ENCODE peak calls at places on chromosomes 11 and 22, in nine cellular contexts. One of them, this sample, is unnamed.
A peak's percentile ranks its signal among the peaks of the same experiment; 100 is the strongest.

GRCh38 chr22:43592470-43592869 is 180.7 kb downstream of the MPPED1 start:
- DNase-seq in HFFc6: no peak
- DNase-seq in RCC 7860: no peak
- DNase-seq in activated CD4-positive, alpha-beta T cell treated with anti-CD3 and anti-CD28 coated beads, Interleukin-2, amount 10 ng/mL, durations not matched to agents 7 days and 5 days: no peak
- DNase-seq in mesendoderm: peak; percentile 51
- DNase-seq in GM12865: no peak
- DNase-seq in adipocyte: no peak
- DNase-seq in stimulated activated CD8-positive, alpha-beta memory T cell treated with anti-CD3 and anti-CD28 coated beads, Interleukin-12 subunit alpha, Interleukin-12 subunit beta, amount 100 ng/mL, for 4 hours: no peak
- DNase-seq in MV-4-11: no peak
- DNase-seq in this sample: no peak

GRCh38 chr11:32586576-32587190 is 3.1 kb downstream of the EIF3M start:
- DNase-seq in HFFc6: peak; percentile 30
- DNase-seq in RCC 7860: no peak
- DNase-seq in activated CD4-positive, alpha-beta T cell treated with anti-CD3 and anti-CD28 coated beads, Interleukin-2, amount 10 ng/mL, durations not matched to agents 7 days and 5 days: no peak
- DNase-seq in mesendoderm: peak; percentile 51
- DNase-seq in GM12865: peak; percentile 31
- DNase-seq in adipocyte: peak; percentile 44
- DNase-seq in stimulated activated CD8-positive, alpha-beta memory T cell treated with anti-CD3 and anti-CD28 coated beads, Interleukin-12 subunit alpha, Interleukin-12 subunit beta, amount 100 ng/mL, for 4 hours: no peak
- DNase-seq in MV-4-11: peak; percentile 26
- DNase-seq in this sample: no peak

GRCh38 chr11:57131080-57131790 is 50.5 kb upstream of the LRRC55 start:
- DNase-seq in HFFc6: peak; percentile 16
- DNase-seq in RCC 7860: no peak
- DNase-seq in activated CD4-positive, alpha-beta T cell treated with anti-CD3 and anti-CD28 coated beads, Interleukin-2, amount 10 ng/mL, durations not matched to agents 7 days and 5 days: no peak
- DNase-seq in mesendoderm: peak; percentile 82
- DNase-seq in GM12865: peak; percentile 8
- DNase-seq in adipocyte: peak; percentile 51
- DNase-seq in stimulated activated CD8-positive, alpha-beta memory T cell treated with anti-CD3 and anti-CD28 coated beads, Interleukin-12 subunit alpha, Interleukin-12 subunit beta, amount 100 ng/mL, for 4 hours: no peak
- DNase-seq in MV-4-11: no peak
- DNase-seq in this sample: peak; percentile 20

GRCh38 chr11:114358711-114359110 is 41.6 kb downstream of the C11orf71 start:
- DNase-seq in HFFc6: no peak
- DNase-seq in RCC 7860: peak; percentile 48
- DNase-seq in activated CD4-positive, alpha-beta T cell treated with anti-CD3 and anti-CD28 coated beads, Interleukin-2, amount 10 ng/mL, durations not matched to agents 7 days and 5 days: no peak
- DNase-seq in mesendoderm: no peak
- DNase-seq in GM12865: no peak
- DNase-seq in adipocyte: no peak
- DNase-seq in stimulated activated CD8-positive, alpha-beta memory T cell treated with anti-CD3 and anti-CD28 coated beads, Interleukin-12 subunit alpha, Interleukin-12 subunit beta, amount 100 ng/mL, for 4 hours: no peak
- DNase-seq in MV-4-11: peak; percentile 56
- DNase-seq in this sample: no peak

GRCh38 chr11:83706581-83706980 is 420.4 kb upstream of the CCDC90B start:
- DNase-seq in HFFc6: no peak
- DNase-seq in RCC 7860: no peak
- DNase-seq in activated CD4-positive, alpha-beta T cell treated with anti-CD3 and anti-CD28 coated beads, Interleukin-2, amount 10 ng/mL, durations not matched to agents 7 days and 5 days: no peak
- DNase-seq in mesendoderm: no peak
- DNase-seq in GM12865: no peak
- DNase-seq in adipocyte: no peak
- DNase-seq in stimulated activated CD8-positive, alpha-beta memory T cell treated with anti-CD3 and anti-CD28 coated beads, Interleukin-12 subunit alpha, Interleukin-12 subunit beta, amount 100 ng/mL, for 4 hours: no peak
- DNase-seq in MV-4-11: no peak
- DNase-seq in this sample: no peak

GRCh38 chr11:70641366-70641765 is 243.0 kb downstream of the CTTN start:
- DNase-seq in HFFc6: no peak
- DNase-seq in RCC 7860: no peak
- DNase-seq in activated CD4-positive, alpha-beta T cell treated with anti-CD3 and anti-CD28 coated beads, Interleukin-2, amount 10 ng/mL, durations not matched to agents 7 days and 5 days: no peak
- DNase-seq in mesendoderm: peak; percentile 54
- DNase-seq in GM12865: no peak
- DNase-seq in adipocyte: no peak
- DNase-seq in stimulated activated CD8-positive, alpha-beta memory T cell treated with anti-CD3 and anti-CD28 coated beads, Interleukin-12 subunit alpha, Interleukin-12 subunit beta, amount 100 ng/mL, for 4 hours: no peak
- DNase-seq in MV-4-11: peak; percentile 85
- DNase-seq in this sample: no peak

GRCh38 chr22:31635638-31636306 is 26.2 kb downstream of the PISD start:
- DNase-seq in HFFc6: no peak
- DNase-seq in RCC 7860: no peak
- DNase-seq in activated CD4-positive, alpha-beta T cell treated with anti-CD3 and anti-CD28 coated beads, Interleukin-2, amount 10 ng/mL, durations not matched to agents 7 days and 5 days: no peak
- DNase-seq in mesendoderm: no peak
- DNase-seq in GM12865: peak; percentile 1
- DNase-seq in adipocyte: no peak
- DNase-seq in stimulated activated CD8-positive, alpha-beta memory T cell treated with anti-CD3 and anti-CD28 coated beads, Interleukin-12 subunit alpha, Interleukin-12 subunit beta, amount 100 ng/mL, for 4 hours: no peak
- DNase-seq in MV-4-11: no peak
- DNase-seq in this sample: no peak

GRCh38 chr11:119912214-119912613 is 183.2 kb upstream of the NECTIN1 start:
- DNase-seq in HFFc6: no peak
- DNase-seq in RCC 7860: no peak
- DNase-seq in activated CD4-positive, alpha-beta T cell treated with anti-CD3 and anti-CD28 coated beads, Interleukin-2, amount 10 ng/mL, durations not matched to agents 7 days and 5 days: no peak
- DNase-seq in mesendoderm: no peak
- DNase-seq in GM12865: no peak
- DNase-seq in adipocyte: no peak
- DNase-seq in stimulated activated CD8-positive, alpha-beta memory T cell treated with anti-CD3 and anti-CD28 coated beads, Interleukin-12 subunit alpha, Interleukin-12 subunit beta, amount 100 ng/mL, for 4 hours: no peak
- DNase-seq in MV-4-11: no peak
- DNase-seq in this sample: no peak

GRCh38 chr22:46007003-46007847 is 30.3 kb upstream of the WNT7B start:
- DNase-seq in HFFc6: peak; percentile 69
- DNase-seq in RCC 7860: peak; percentile 89
- DNase-seq in activated CD4-positive, alpha-beta T cell treated with anti-CD3 and anti-CD28 coated beads, Interleukin-2, amount 10 ng/mL, durations not matched to agents 7 days and 5 days: no peak
- DNase-seq in mesendoderm: no peak
- DNase-seq in GM12865: no peak
- DNase-seq in adipocyte: peak; percentile 58
- DNase-seq in stimulated activated CD8-positive, alpha-beta memory T cell treated with anti-CD3 and anti-CD28 coated beads, Interleukin-12 subunit alpha, Interleukin-12 subunit beta, amount 100 ng/mL, for 4 hours: no peak
- DNase-seq in MV-4-11: peak; percentile 69
- DNase-seq in this sample: peak; percentile 63

GRCh38 chr11:134476435-134477021 is 64.5 kb upstream of the B3GAT1 start:
- DNase-seq in HFFc6: no peak
- DNase-seq in RCC 7860: no peak
- DNase-seq in activated CD4-positive, alpha-beta T cell treated with anti-CD3 and anti-CD28 coated beads, Interleukin-2, amount 10 ng/mL, durations not matched to agents 7 days and 5 days: peak; percentile 18
- DNase-seq in mesendoderm: peak; percentile 72
- DNase-seq in GM12865: no peak
- DNase-seq in adipocyte: no peak
- DNase-seq in stimulated activated CD8-positive, alpha-beta memory T cell treated with anti-CD3 and anti-CD28 coated beads, Interleukin-12 subunit alpha, Interleukin-12 subunit beta, amount 100 ng/mL, for 4 hours: no peak
- DNase-seq in MV-4-11: no peak
- DNase-seq in this sample: no peak

GRCh38 chr11:1358286-1358685 is 31.4 kb upstream of the BRSK2 start:
- DNase-seq in HFFc6: no peak
- DNase-seq in RCC 7860: no peak
- DNase-seq in activated CD4-positive, alpha-beta T cell treated with anti-CD3 and anti-CD28 coated beads, Interleukin-2, amount 10 ng/mL, durations not matched to agents 7 days and 5 days: no peak
- DNase-seq in mesendoderm: no peak
- DNase-seq in GM12865: no peak
- DNase-seq in adipocyte: no peak
- DNase-seq in stimulated activated CD8-positive, alpha-beta memory T cell treated with anti-CD3 and anti-CD28 coated beads, Interleukin-12 subunit alpha, Interleukin-12 subunit beta, amount 100 ng/mL, for 4 hours: no peak
- DNase-seq in MV-4-11: no peak
- DNase-seq in this sample: no peak

GRCh38 chr22:30866811-30867271 is 101.7 kb downstream of the MORC2 start:
- DNase-seq in HFFc6: no peak
- DNase-seq in RCC 7860: no peak
- DNase-seq in activated CD4-positive, alpha-beta T cell treated with anti-CD3 and anti-CD28 coated beads, Interleukin-2, amount 10 ng/mL, durations not matched to agents 7 days and 5 days: no peak
- DNase-seq in mesendoderm: peak; percentile 27
- DNase-seq in GM12865: peak; percentile 9
- DNase-seq in adipocyte: no peak
- DNase-seq in stimulated activated CD8-positive, alpha-beta memory T cell treated with anti-CD3 and anti-CD28 coated beads, Interleukin-12 subunit alpha, Interleukin-12 subunit beta, amount 100 ng/mL, for 4 hours: no peak
- DNase-seq in MV-4-11: no peak
- DNase-seq in this sample: no peak

GRCh38 chr11:96960926-96961325 is 571.1 kb downstream of the JRKL start:
- DNase-seq in HFFc6: no peak
- DNase-seq in RCC 7860: no peak
- DNase-seq in activated CD4-positive, alpha-beta T cell treated with anti-CD3 and anti-CD28 coated beads, Interleukin-2, amount 10 ng/mL, durations not matched to agents 7 days and 5 days: no peak
- DNase-seq in mesendoderm: no peak
- DNase-seq in GM12865: no peak
- DNase-seq in adipocyte: no peak
- DNase-seq in stimulated activated CD8-positive, alpha-beta memory T cell treated with anti-CD3 and anti-CD28 coated beads, Interleukin-12 subunit alpha, Interleukin-12 subunit beta, amount 100 ng/mL, for 4 hours: no peak
- DNase-seq in MV-4-11: no peak
- DNase-seq in this sample: no peak

GRCh38 chr11:1564535-1565172 is 7.4 kb downstream of the DUSP8 start:
- DNase-seq in HFFc6: peak; percentile 17
- DNase-seq in RCC 7860: peak; percentile 67
- DNase-seq in activated CD4-positive, alpha-beta T cell treated with anti-CD3 and anti-CD28 coated beads, Interleukin-2, amount 10 ng/mL, durations not matched to agents 7 days and 5 days: no peak
- DNase-seq in mesendoderm: peak; percentile 88
- DNase-seq in GM12865: no peak
- DNase-seq in adipocyte: peak; percentile 62
- DNase-seq in stimulated activated CD8-positive, alpha-beta memory T cell treated with anti-CD3 and anti-CD28 coated beads, Interleukin-12 subunit alpha, Interleukin-12 subunit beta, amount 100 ng/mL, for 4 hours: no peak
- DNase-seq in MV-4-11: peak; percentile 51
- DNase-seq in this sample: peak; percentile 75

GRCh38 chr11:1351278-1351937 is 38.3 kb upstream of the BRSK2 start:
- DNase-seq in HFFc6: no peak
- DNase-seq in RCC 7860: peak; percentile 28
- DNase-seq in activated CD4-positive, alpha-beta T cell treated with anti-CD3 and anti-CD28 coated beads, Interleukin-2, amount 10 ng/mL, durations not matched to agents 7 days and 5 days: no peak
- DNase-seq in mesendoderm: peak; percentile 91
- DNase-seq in GM12865: peak; percentile 76
- DNase-seq in adipocyte: no peak
- DNase-seq in stimulated activated CD8-positive, alpha-beta memory T cell treated with anti-CD3 and anti-CD28 coated beads, Interleukin-12 subunit alpha, Interleukin-12 subunit beta, amount 100 ng/mL, for 4 hours: no peak
- DNase-seq in MV-4-11: no peak
- DNase-seq in this sample: no peak

GRCh38 chr11:109140426-109140825 is 281.6 kb upstream of the C11orf87 start:
- DNase-seq in HFFc6: no peak
- DNase-seq in RCC 7860: no peak
- DNase-seq in activated CD4-positive, alpha-beta T cell treated with anti-CD3 and anti-CD28 coated beads, Interleukin-2, amount 10 ng/mL, durations not matched to agents 7 days and 5 days: no peak
- DNase-seq in mesendoderm: no peak
- DNase-seq in GM12865: no peak
- DNase-seq in adipocyte: no peak
- DNase-seq in stimulated activated CD8-positive, alpha-beta memory T cell treated with anti-CD3 and anti-CD28 coated beads, Interleukin-12 subunit alpha, Interleukin-12 subunit beta, amount 100 ng/mL, for 4 hours: no peak
- DNase-seq in MV-4-11: no peak
- DNase-seq in this sample: no peak

GRCh38 chr22:30944986-30945385 is 23.6 kb downstream of the MORC2 start:
- DNase-seq in HFFc6: no peak
- DNase-seq in RCC 7860: no peak
- DNase-seq in activated CD4-positive, alpha-beta T cell treated with anti-CD3 and anti-CD28 coated beads, Interleukin-2, amount 10 ng/mL, durations not matched to agents 7 days and 5 days: no peak
- DNase-seq in mesendoderm: no peak
- DNase-seq in GM12865: no peak
- DNase-seq in adipocyte: no peak
- DNase-seq in stimulated activated CD8-positive, alpha-beta memory T cell treated with anti-CD3 and anti-CD28 coated beads, Interleukin-12 subunit alpha, Interleukin-12 subunit beta, amount 100 ng/mL, for 4 hours: no peak
- DNase-seq in MV-4-11: no peak
- DNase-seq in this sample: no peak

GRCh38 chr11:45180158-45180887 is 33.9 kb downstream of the PRDM11 start:
- DNase-seq in HFFc6: peak; percentile 13
- DNase-seq in RCC 7860: peak; percentile 47
- DNase-seq in activated CD4-positive, alpha-beta T cell treated with anti-CD3 and anti-CD28 coated beads, Interleukin-2, amount 10 ng/mL, durations not matched to agents 7 days and 5 days: no peak
- DNase-seq in mesendoderm: peak; percentile 62
- DNase-seq in GM12865: peak; percentile 31
- DNase-seq in adipocyte: peak; percentile 62
- DNase-seq in stimulated activated CD8-positive, alpha-beta memory T cell treated with anti-CD3 and anti-CD28 coated beads, Interleukin-12 subunit alpha, Interleukin-12 subunit beta, amount 100 ng/mL, for 4 hours: no peak
- DNase-seq in MV-4-11: no peak
- DNase-seq in this sample: peak; percentile 58

GRCh38 chr11:22752908-22753310 is 76.7 kb downstream of the SVIP start:
- DNase-seq in HFFc6: no peak
- DNase-seq in RCC 7860: no peak
- DNase-seq in activated CD4-positive, alpha-beta T cell treated with anti-CD3 and anti-CD28 coated beads, Interleukin-2, amount 10 ng/mL, durations not matched to agents 7 days and 5 days: no peak
- DNase-seq in mesendoderm: no peak
- DNase-seq in GM12865: no peak
- DNase-seq in adipocyte: no peak
- DNase-seq in stimulated activated CD8-positive, alpha-beta memory T cell treated with anti-CD3 and anti-CD28 coated beads, Interleukin-12 subunit alpha, Interleukin-12 subunit beta, amount 100 ng/mL, for 4 hours: no peak
- DNase-seq in MV-4-11: no peak
- DNase-seq in this sample: no peak

GRCh38 chr11:17354070-17354924 is 2.7 kb downstream of the NCR3LG1 start:
- DNase-seq in HFFc6: peak; percentile 78
- DNase-seq in RCC 7860: peak; percentile 44
- DNase-seq in activated CD4-positive, alpha-beta T cell treated with anti-CD3 and anti-CD28 coated beads, Interleukin-2, amount 10 ng/mL, durations not matched to agents 7 days and 5 days: peak; percentile 75
- DNase-seq in mesendoderm: peak; percentile 84
- DNase-seq in GM12865: peak; percentile 75
- DNase-seq in adipocyte: peak; percentile 91
- DNase-seq in stimulated activated CD8-positive, alpha-beta memory T cell treated with anti-CD3 and anti-CD28 coated beads, Interleukin-12 subunit alpha, Interleukin-12 subunit beta, amount 100 ng/mL, for 4 hours: no peak
- DNase-seq in MV-4-11: peak; percentile 81
- DNase-seq in this sample: no peak

GRCh38 chr11:118757881-118758399 is 33.0 kb downstream of the DDX6 start:
- DNase-seq in HFFc6: no peak
- DNase-seq in RCC 7860: no peak
- DNase-seq in activated CD4-positive, alpha-beta T cell treated with anti-CD3 and anti-CD28 coated beads, Interleukin-2, amount 10 ng/mL, durations not matched to agents 7 days and 5 days: no peak
- DNase-seq in mesendoderm: no peak
- DNase-seq in GM12865: no peak
- DNase-seq in adipocyte: no peak
- DNase-seq in stimulated activated CD8-positive, alpha-beta memory T cell treated with anti-CD3 and anti-CD28 coated beads, Interleukin-12 subunit alpha, Interleukin-12 subunit beta, amount 100 ng/mL, for 4 hours: no peak
- DNase-seq in MV-4-11: no peak
- DNase-seq in this sample: no peak

GRCh38 chr22:24209016-24209415 is 27.7 kb downstream of the SUSD2 start:
- DNase-seq in HFFc6: no peak
- DNase-seq in RCC 7860: no peak
- DNase-seq in activated CD4-positive, alpha-beta T cell treated with anti-CD3 and anti-CD28 coated beads, Interleukin-2, amount 10 ng/mL, durations not matched to agents 7 days and 5 days: no peak
- DNase-seq in mesendoderm: no peak
- DNase-seq in GM12865: no peak
- DNase-seq in adipocyte: peak; percentile 56
- DNase-seq in stimulated activated CD8-positive, alpha-beta memory T cell treated with anti-CD3 and anti-CD28 coated beads, Interleukin-12 subunit alpha, Interleukin-12 subunit beta, amount 100 ng/mL, for 4 hours: no peak
- DNase-seq in MV-4-11: no peak
- DNase-seq in this sample: no peak

GRCh38 chr11:75841739-75842138 is 26.7 kb downstream of the UVRAG start:
- DNase-seq in HFFc6: no peak
- DNase-seq in RCC 7860: no peak
- DNase-seq in activated CD4-positive, alpha-beta T cell treated with anti-CD3 and anti-CD28 coated beads, Interleukin-2, amount 10 ng/mL, durations not matched to agents 7 days and 5 days: no peak
- DNase-seq in mesendoderm: no peak
- DNase-seq in GM12865: no peak
- DNase-seq in adipocyte: no peak
- DNase-seq in stimulated activated CD8-positive, alpha-beta memory T cell treated with anti-CD3 and anti-CD28 coated beads, Interleukin-12 subunit alpha, Interleukin-12 subunit beta, amount 100 ng/mL, for 4 hours: no peak
- DNase-seq in MV-4-11: no peak
- DNase-seq in this sample: no peak

GRCh38 chr11:279040-279965 is 1.1 kb downstream of the NLRP6 start:
- DNase-seq in HFFc6: no peak
- DNase-seq in RCC 7860: no peak
- DNase-seq in activated CD4-positive, alpha-beta T cell treated with anti-CD3 and anti-CD28 coated beads, Interleukin-2, amount 10 ng/mL, durations not matched to agents 7 days and 5 days: no peak
- DNase-seq in mesendoderm: no peak
- DNase-seq in GM12865: no peak
- DNase-seq in adipocyte: no peak
- DNase-seq in stimulated activated CD8-positive, alpha-beta memory T cell treated with anti-CD3 and anti-CD28 coated beads, Interleukin-12 subunit alpha, Interleukin-12 subunit beta, amount 100 ng/mL, for 4 hours: no peak
- DNase-seq in MV-4-11: peak; percentile 30
- DNase-seq in this sample: no peak

GRCh38 chr11:114258696-114259095 is 37.5 kb upstream of the NNMT start:
- DNase-seq in HFFc6: no peak
- DNase-seq in RCC 7860: no peak
- DNase-seq in activated CD4-positive, alpha-beta T cell treated with anti-CD3 and anti-CD28 coated beads, Interleukin-2, amount 10 ng/mL, durations not matched to agents 7 days and 5 days: no peak
- DNase-seq in mesendoderm: no peak
- DNase-seq in GM12865: no peak
- DNase-seq in adipocyte: no peak
- DNase-seq in stimulated activated CD8-positive, alpha-beta memory T cell treated with anti-CD3 and anti-CD28 coated beads, Interleukin-12 subunit alpha, Interleukin-12 subunit beta, amount 100 ng/mL, for 4 hours: no peak
- DNase-seq in MV-4-11: peak; percentile 55
- DNase-seq in this sample: no peak

GRCh38 chr22:36285545-36285944 is 32.6 kb downstream of the APOL1 start:
- DNase-seq in HFFc6: no peak
- DNase-seq in RCC 7860: no peak
- DNase-seq in activated CD4-positive, alpha-beta T cell treated with anti-CD3 and anti-CD28 coated beads, Interleukin-2, amount 10 ng/mL, durations not matched to agents 7 days and 5 days: no peak
- DNase-seq in mesendoderm: no peak
- DNase-seq in GM12865: no peak
- DNase-seq in adipocyte: no peak
- DNase-seq in stimulated activated CD8-positive, alpha-beta memory T cell treated with anti-CD3 and anti-CD28 coated beads, Interleukin-12 subunit alpha, Interleukin-12 subunit beta, amount 100 ng/mL, for 4 hours: no peak
- DNase-seq in MV-4-11: no peak
- DNase-seq in this sample: no peak

GRCh38 chr22:44861245-44861644 is 108.9 kb downstream of the ARHGAP8 start:
- DNase-seq in HFFc6: no peak
- DNase-seq in RCC 7860: no peak
- DNase-seq in activated CD4-positive, alpha-beta T cell treated with anti-CD3 and anti-CD28 coated beads, Interleukin-2, amount 10 ng/mL, durations not matched to agents 7 days and 5 days: no peak
- DNase-seq in mesendoderm: no peak
- DNase-seq in GM12865: no peak
- DNase-seq in adipocyte: no peak
- DNase-seq in stimulated activated CD8-positive, alpha-beta memory T cell treated with anti-CD3 and anti-CD28 coated beads, Interleukin-12 subunit alpha, Interleukin-12 subunit beta, amount 100 ng/mL, for 4 hours: no peak
- DNase-seq in MV-4-11: no peak
- DNase-seq in this sample: no peak

GRCh38 chr11:61873588-61874459 is 17.5 kb downstream of the FADS3 start:
- DNase-seq in HFFc6: no peak
- DNase-seq in RCC 7860: no peak
- DNase-seq in activated CD4-positive, alpha-beta T cell treated with anti-CD3 and anti-CD28 coated beads, Interleukin-2, amount 10 ng/mL, durations not matched to agents 7 days and 5 days: no peak
- DNase-seq in mesendoderm: no peak
- DNase-seq in GM12865: no peak
- DNase-seq in adipocyte: no peak
- DNase-seq in stimulated activated CD8-positive, alpha-beta memory T cell treated with anti-CD3 and anti-CD28 coated beads, Interleukin-12 subunit alpha, Interleukin-12 subunit beta, amount 100 ng/mL, for 4 hours: no peak
- DNase-seq in MV-4-11: no peak
- DNase-seq in this sample: no peak

GRCh38 chr11:30364139-30364875 is 41.4 kb downstream of the ARL14EP start:
- DNase-seq in HFFc6: no peak
- DNase-seq in RCC 7860: no peak
- DNase-seq in activated CD4-positive, alpha-beta T cell treated with anti-CD3 and anti-CD28 coated beads, Interleukin-2, amount 10 ng/mL, durations not matched to agents 7 days and 5 days: no peak
- DNase-seq in mesendoderm: no peak
- DNase-seq in GM12865: no peak
- DNase-seq in adipocyte: no peak
- DNase-seq in stimulated activated CD8-positive, alpha-beta memory T cell treated with anti-CD3 and anti-CD28 coated beads, Interleukin-12 subunit alpha, Interleukin-12 subunit beta, amount 100 ng/mL, for 4 hours: no peak
- DNase-seq in MV-4-11: no peak
- DNase-seq in this sample: no peak

GRCh38 chr11:19344661-19345518 is 104.1 kb upstream of the E2F8 start:
- DNase-seq in HFFc6: no peak
- DNase-seq in RCC 7860: no peak
- DNase-seq in activated CD4-positive, alpha-beta T cell treated with anti-CD3 and anti-CD28 coated beads, Interleukin-2, amount 10 ng/mL, durations not matched to agents 7 days and 5 days: no peak
- DNase-seq in mesendoderm: peak; percentile 71
- DNase-seq in GM12865: peak; percentile 54
- DNase-seq in adipocyte: no peak
- DNase-seq in stimulated activated CD8-positive, alpha-beta memory T cell treated with anti-CD3 and anti-CD28 coated beads, Interleukin-12 subunit alpha, Interleukin-12 subunit beta, amount 100 ng/mL, for 4 hours: no peak
- DNase-seq in MV-4-11: no peak
- DNase-seq in this sample: peak; percentile 42

GRCh38 chr11:72491001-72491400 is 56.7 kb upstream of the CLPB start:
- DNase-seq in HFFc6: no peak
- DNase-seq in RCC 7860: no peak
- DNase-seq in activated CD4-positive, alpha-beta T cell treated with anti-CD3 and anti-CD28 coated beads, Interleukin-2, amount 10 ng/mL, durations not matched to agents 7 days and 5 days: no peak
- DNase-seq in mesendoderm: no peak
- DNase-seq in GM12865: no peak
- DNase-seq in adipocyte: no peak
- DNase-seq in stimulated activated CD8-positive, alpha-beta memory T cell treated with anti-CD3 and anti-CD28 coated beads, Interleukin-12 subunit alpha, Interleukin-12 subunit beta, amount 100 ng/mL, for 4 hours: no peak
- DNase-seq in MV-4-11: no peak
- DNase-seq in this sample: no peak